ENCODE peak calls at places on chromosomes 16 and 17, in ten cellular contexts. E is activated CD4-positive, alpha-beta T cell treated with anti-CD3 and anti-CD28 coated beads for 48 hours; W is ovary; I is 8988T; L is non-pigmented ciliary epithelial cell; Q is RCC 7860; K is NCI-H460; B is CD8-positive, alpha-beta T cell; J is esophagus muscularis mucosa; X is left ventricle myocardium superior. T is an unnamed sample.

GRCh38 chr16:70647461-70648359 is 1.4 kb downstream of the IL34 start:
- DNase-seq in L (no peak), B (no peak), W (no peak), K (no peak), E (no peak), I (no peak), J (no peak), Q (no peak), X (no peak), T (no peak)

GRCh38 chr17:74881073-74881472 is 8.3 kb upstream of the FDXR start:
- DNase-seq in E (no peak), J (no peak), X (no peak), L (no peak), K (no peak), Q (no peak), W (no peak), B (no peak), I (no peak), T (no peak)

GRCh38 chr16:1929578-1930337 is 11.5 kb upstream of the HS3ST6 start:
- DNase-seq in X (peak), W (peak), E (peak), K (peak), J (peak), Q (peak), B (peak), L (no peak), I (peak), T (peak)

GRCh38 chr17:80908776-80909175 is 82.9 kb upstream of the CHMP6 start:
- DNase-seq in J (no peak), X (peak), W (no peak), E (no peak), L (no peak), B (no peak), Q (no peak), I (no peak), K (no peak), T (no peak)

GRCh38 chr16:15881794-15882379 is 6.5 kb downstream of the CEP20 start:
- DNase-seq in W (no peak), K (no peak), L (no peak), I (no peak), Q (no peak), E (no peak), X (no peak), J (no peak), B (no peak), T (no peak)

GRCh38 chr17:67994827-67995567 is 1.3 kb downstream of the C17orf58 start:
- DNase-seq in J (no peak), X (no peak), L (no peak), B (no peak), I (no peak), E (no peak), K (no peak), Q (peak), W (no peak), T (peak)

GRCh38 chr16:74666425-74667214 is at the start of gene RFWD3:
- DNase-seq in B (peak), J (peak), E (peak), X (peak), W (peak), K (peak), I (peak), Q (peak), L (peak), T (peak)

GRCh38 chr17:31443386-31443785 is 51.9 kb downstream of the RAB11FIP4 start:
- DNase-seq in B (no peak), J (no peak), Q (no peak), K (no peak), W (no peak), I (no peak), L (no peak), E (no peak), X (no peak), T (no peak)

GRCh38 chr16:19700319-19700781 is 17.7 kb downstream of the KNOP1 start:
- DNase-seq in W (peak), X (no peak), J (no peak), Q (peak), I (no peak), K (no peak), E (no peak), B (no peak), L (no peak), T (peak)

GRCh38 chr17:71764507-71764906 is 356.3 kb upstream of the SOX9 start:
- DNase-seq in B (no peak), E (no peak), Q (peak), J (no peak), L (no peak), I (peak), K (peak), X (peak), W (no peak), T (peak)

GRCh38 chr17:6668727-6669425 is 17.3 kb downstream of the C17orf100 start:
- DNase-seq in X (no peak), I (no peak), W (no peak), E (no peak), K (no peak), L (no peak), Q (no peak), B (no peak), J (no peak), T (no peak)

GRCh38 chr17:73261952-73262675 is 434 bp upstream of the CPSF4L start:
- DNase-seq in L (no peak), W (peak), B (no peak), E (no peak), K (peak), Q (no peak), X (no peak), J (no peak), I (no peak), T (no peak)

GRCh38 chr17:21119247-21119944 is 7.4 kb upstream of the DHRS7B start:
- DNase-seq in L (no peak), Q (peak), J (no peak), I (peak), E (peak), B (peak), K (peak), W (peak), X (peak), T (peak)

GRCh38 chr16:51753382-51753781 is 602.3 kb upstream of the SALL1 start:
- DNase-seq in E (no peak), W (no peak), I (no peak), Q (no peak), X (no peak), L (no peak), K (no peak), B (no peak), J (no peak), T (no peak)

GRCh38 chr17:75845058-75845711 is 981 bp upstream of the UNC13D start:
- DNase-seq in B (peak), K (peak), E (peak), L (no peak), W (no peak), X (peak), Q (peak), I (peak), J (no peak), T (peak)